ENCODE peak calls at places on chromosomes 12 and 14, in six cellular contexts. One of them, this sample, is unnamed.

GRCh38 chr12:115149685-115150378 is 465.9 kb upstream of the TBX3 start:
- DNase-seq in natural killer cell treated with Interleukin-12 subunit alpha and Interleukin-12 subunit beta and Interleukin-15 and Interleukin-18, amount 100 ng/mL, for 72 hours: no peak
- DNase-seq in stimulated activated CD8-positive, alpha-beta memory T cell treated with anti-CD3 and anti-CD28 coated beads, Interleukin-15, amount 100 ng/mL, for 1 hour: no peak
- DNase-seq in GF-D8: no peak
- DNase-seq in HuH-7: no peak
- DNase-seq in A549: no peak
- DNase-seq in this sample: no peak

GRCh38 chr12:47987411-47988072 is 16.7 kb downstream of the COL2A1 start:
- DNase-seq in natural killer cell treated with Interleukin-12 subunit alpha and Interleukin-12 subunit beta and Interleukin-15 and Interleukin-18, amount 100 ng/mL, for 72 hours: no peak
- DNase-seq in A549: no peak
- DNase-seq in HuH-7: no peak
- DNase-seq in GF-D8: no peak
- DNase-seq in stimulated activated CD8-positive, alpha-beta memory T cell treated with anti-CD3 and anti-CD28 coated beads, Interleukin-15, amount 100 ng/mL, for 1 hour: no peak
- DNase-seq in this sample: no peak

GRCh38 chr12:6552140-6552551 is 3.7 kb downstream of the IFFO1 start:
- DNase-seq in GF-D8: no peak
- DNase-seq in natural killer cell treated with Interleukin-12 subunit alpha and Interleukin-12 subunit beta and Interleukin-15 and Interleukin-18, amount 100 ng/mL, for 72 hours: no peak
- DNase-seq in stimulated activated CD8-positive, alpha-beta memory T cell treated with anti-CD3 and anti-CD28 coated beads, Interleukin-15, amount 100 ng/mL, for 1 hour: no peak
- DNase-seq in HuH-7: no peak
- DNase-seq in A549: no peak
- DNase-seq in this sample: no peak

GRCh38 chr14:22221508-22221907 is 367.5 kb downstream of the DAD1 start:
- DNase-seq in A549: peak
- DNase-seq in HuH-7: peak
- DNase-seq in GF-D8: no peak
- DNase-seq in stimulated activated CD8-positive, alpha-beta memory T cell treated with anti-CD3 and anti-CD28 coated beads, Interleukin-15, amount 100 ng/mL, for 1 hour: no peak
- DNase-seq in natural killer cell treated with Interleukin-12 subunit alpha and Interleukin-12 subunit beta and Interleukin-15 and Interleukin-18, amount 100 ng/mL, for 72 hours: no peak
- DNase-seq in this sample: peak

GRCh38 chr14:101504096-101504948 is 57.0 kb upstream of the DIO3 start:
- DNase-seq in GF-D8: no peak
- DNase-seq in stimulated activated CD8-positive, alpha-beta memory T cell treated with anti-CD3 and anti-CD28 coated beads, Interleukin-15, amount 100 ng/mL, for 1 hour: no peak
- DNase-seq in A549: no peak
- DNase-seq in natural killer cell treated with Interleukin-12 subunit alpha and Interleukin-12 subunit beta and Interleukin-15 and Interleukin-18, amount 100 ng/mL, for 72 hours: peak
- DNase-seq in HuH-7: no peak
- DNase-seq in this sample: no peak

GRCh38 chr14:52661314-52661713 is 34.0 kb downstream of the ERO1A start:
- DNase-seq in A549: no peak
- DNase-seq in GF-D8: no peak
- DNase-seq in stimulated activated CD8-positive, alpha-beta memory T cell treated with anti-CD3 and anti-CD28 coated beads, Interleukin-15, amount 100 ng/mL, for 1 hour: no peak
- DNase-seq in HuH-7: no peak
- DNase-seq in natural killer cell treated with Interleukin-12 subunit alpha and Interleukin-12 subunit beta and Interleukin-15 and Interleukin-18, amount 100 ng/mL, for 72 hours: no peak
- DNase-seq in this sample: no peak

GRCh38 chr12:2825133-2825532 is 9.7 kb downstream of the NRIP2 start:
- DNase-seq in stimulated activated CD8-positive, alpha-beta memory T cell treated with anti-CD3 and anti-CD28 coated beads, Interleukin-15, amount 100 ng/mL, for 1 hour: no peak
- DNase-seq in A549: no peak
- DNase-seq in natural killer cell treated with Interleukin-12 subunit alpha and Interleukin-12 subunit beta and Interleukin-15 and Interleukin-18, amount 100 ng/mL, for 72 hours: no peak
- DNase-seq in HuH-7: no peak
- DNase-seq in GF-D8: no peak
- DNase-seq in this sample: no peak

GRCh38 chr14:36313206-36313605 is 7.2 kb downstream of the MBIP start:
- DNase-seq in A549: no peak
- DNase-seq in stimulated activated CD8-positive, alpha-beta memory T cell treated with anti-CD3 and anti-CD28 coated beads, Interleukin-15, amount 100 ng/mL, for 1 hour: no peak
- DNase-seq in natural killer cell treated with Interleukin-12 subunit alpha and Interleukin-12 subunit beta and Interleukin-15 and Interleukin-18, amount 100 ng/mL, for 72 hours: no peak
- DNase-seq in HuH-7: no peak
- DNase-seq in GF-D8: no peak
- DNase-seq in this sample: no peak

GRCh38 chr12:30694971-30695326 is 720 bp downstream of the IPO8 start:
- DNase-seq in GF-D8: no peak
- DNase-seq in A549: peak
- DNase-seq in HuH-7: peak
- DNase-seq in natural killer cell treated with Interleukin-12 subunit alpha and Interleukin-12 subunit beta and Interleukin-15 and Interleukin-18, amount 100 ng/mL, for 72 hours: no peak
- DNase-seq in stimulated activated CD8-positive, alpha-beta memory T cell treated with anti-CD3 and anti-CD28 coated beads, Interleukin-15, amount 100 ng/mL, for 1 hour: no peak
- DNase-seq in this sample: peak

GRCh38 chr12:3632256-3633240 is 120.4 kb downstream of the CRACR2A start:
- DNase-seq in HuH-7: no peak
- DNase-seq in stimulated activated CD8-positive, alpha-beta memory T cell treated with anti-CD3 and anti-CD28 coated beads, Interleukin-15, amount 100 ng/mL, for 1 hour: no peak
- DNase-seq in A549: no peak
- DNase-seq in GF-D8: no peak
- DNase-seq in natural killer cell treated with Interleukin-12 subunit alpha and Interleukin-12 subunit beta and Interleukin-15 and Interleukin-18, amount 100 ng/mL, for 72 hours: no peak
- DNase-seq in this sample: no peak

GRCh38 chr14:105201928-105202513 is 20.9 kb upstream of the NUDT14 start:
- DNase-seq in stimulated activated CD8-positive, alpha-beta memory T cell treated with anti-CD3 and anti-CD28 coated beads, Interleukin-15, amount 100 ng/mL, for 1 hour: no peak
- DNase-seq in HuH-7: no peak
- DNase-seq in A549: no peak
- DNase-seq in natural killer cell treated with Interleukin-12 subunit alpha and Interleukin-12 subunit beta and Interleukin-15 and Interleukin-18, amount 100 ng/mL, for 72 hours: no peak
- DNase-seq in GF-D8: peak
- DNase-seq in this sample: no peak

GRCh38 chr12:104682790-104683279 is 226.1 kb downstream of the CHST11 start:
- DNase-seq in natural killer cell treated with Interleukin-12 subunit alpha and Interleukin-12 subunit beta and Interleukin-15 and Interleukin-18, amount 100 ng/mL, for 72 hours: peak
- DNase-seq in HuH-7: no peak
- DNase-seq in GF-D8: peak
- DNase-seq in A549: no peak
- DNase-seq in stimulated activated CD8-positive, alpha-beta memory T cell treated with anti-CD3 and anti-CD28 coated beads, Interleukin-15, amount 100 ng/mL, for 1 hour: peak
- DNase-seq in this sample: peak

GRCh38 chr14:99272669-99273024 is 650 bp upstream of the BCL11B start:
- DNase-seq in A549: peak
- DNase-seq in GF-D8: no peak
- DNase-seq in stimulated activated CD8-positive, alpha-beta memory T cell treated with anti-CD3 and anti-CD28 coated beads, Interleukin-15, amount 100 ng/mL, for 1 hour: no peak
- DNase-seq in HuH-7: no peak
- DNase-seq in natural killer cell treated with Interleukin-12 subunit alpha and Interleukin-12 subunit beta and Interleukin-15 and Interleukin-18, amount 100 ng/mL, for 72 hours: no peak
- DNase-seq in this sample: no peak

GRCh38 chr14:20564501-20564997 is 3.7 kb upstream of the RNASE9 start:
- DNase-seq in natural killer cell treated with Interleukin-12 subunit alpha and Interleukin-12 subunit beta and Interleukin-15 and Interleukin-18, amount 100 ng/mL, for 72 hours: no peak
- DNase-seq in HuH-7: no peak
- DNase-seq in GF-D8: no peak
- DNase-seq in A549: no peak
- DNase-seq in stimulated activated CD8-positive, alpha-beta memory T cell treated with anti-CD3 and anti-CD28 coated beads, Interleukin-15, amount 100 ng/mL, for 1 hour: no peak
- DNase-seq in this sample: no peak

GRCh38 chr14:71290960-71291466 is 383.8 kb downstream of the PCNX1 start:
- DNase-seq in GF-D8: no peak
- DNase-seq in HuH-7: no peak
- DNase-seq in A549: peak
- DNase-seq in stimulated activated CD8-positive, alpha-beta memory T cell treated with anti-CD3 and anti-CD28 coated beads, Interleukin-15, amount 100 ng/mL, for 1 hour: no peak
- DNase-seq in natural killer cell treated with Interleukin-12 subunit alpha and Interleukin-12 subunit beta and Interleukin-15 and Interleukin-18, amount 100 ng/mL, for 72 hours: no peak
- DNase-seq in this sample: peak

GRCh38 chr14:23024612-23025075 is 10.1 kb downstream of the PSMB5 start:
- DNase-seq in natural killer cell treated with Interleukin-12 subunit alpha and Interleukin-12 subunit beta and Interleukin-15 and Interleukin-18, amount 100 ng/mL, for 72 hours: no peak
- DNase-seq in GF-D8: no peak
- DNase-seq in HuH-7: no peak
- DNase-seq in A549: no peak
- DNase-seq in stimulated activated CD8-positive, alpha-beta memory T cell treated with anti-CD3 and anti-CD28 coated beads, Interleukin-15, amount 100 ng/mL, for 1 hour: no peak
- DNase-seq in this sample: no peak

GRCh38 chr12:48080821-48081220 is 25.1 kb downstream of the SENP1 start:
- DNase-seq in HuH-7: no peak
- DNase-seq in A549: no peak
- DNase-seq in GF-D8: no peak
- DNase-seq in stimulated activated CD8-positive, alpha-beta memory T cell treated with anti-CD3 and anti-CD28 coated beads, Interleukin-15, amount 100 ng/mL, for 1 hour: no peak
- DNase-seq in natural killer cell treated with Interleukin-12 subunit alpha and Interleukin-12 subunit beta and Interleukin-15 and Interleukin-18, amount 100 ng/mL, for 72 hours: no peak
- DNase-seq in this sample: no peak

GRCh38 chr14:71931492-71932228 is 569 bp upstream of the RGS6 start:
- DNase-seq in stimulated activated CD8-positive, alpha-beta memory T cell treated with anti-CD3 and anti-CD28 coated beads, Interleukin-15, amount 100 ng/mL, for 1 hour: no peak
- DNase-seq in GF-D8: no peak
- DNase-seq in HuH-7: no peak
- DNase-seq in A549: no peak
- DNase-seq in natural killer cell treated with Interleukin-12 subunit alpha and Interleukin-12 subunit beta and Interleukin-15 and Interleukin-18, amount 100 ng/mL, for 72 hours: no peak
- DNase-seq in this sample: no peak

GRCh38 chr12:69648476-69648875 is 37.8 kb upstream of the LRRC10 start:
- DNase-seq in stimulated activated CD8-positive, alpha-beta memory T cell treated with anti-CD3 and anti-CD28 coated beads, Interleukin-15, amount 100 ng/mL, for 1 hour: no peak
- DNase-seq in A549: no peak
- DNase-seq in natural killer cell treated with Interleukin-12 subunit alpha and Interleukin-12 subunit beta and Interleukin-15 and Interleukin-18, amount 100 ng/mL, for 72 hours: no peak
- DNase-seq in GF-D8: no peak
- DNase-seq in HuH-7: no peak
- DNase-seq in this sample: no peak

GRCh38 chr14:89673499-89674225 is 256.6 kb upstream of the FOXN3 start:
- DNase-seq in HuH-7: no peak
- DNase-seq in GF-D8: no peak
- DNase-seq in stimulated activated CD8-positive, alpha-beta memory T cell treated with anti-CD3 and anti-CD28 coated beads, Interleukin-15, amount 100 ng/mL, for 1 hour: no peak
- DNase-seq in natural killer cell treated with Interleukin-12 subunit alpha and Interleukin-12 subunit beta and Interleukin-15 and Interleukin-18, amount 100 ng/mL, for 72 hours: no peak
- DNase-seq in A549: no peak
- DNase-seq in this sample: no peak

GRCh38 chr12:113555226-113555625 is 83.6 kb upstream of the LHX5 start:
- DNase-seq in stimulated activated CD8-positive, alpha-beta memory T cell treated with anti-CD3 and anti-CD28 coated beads, Interleukin-15, amount 100 ng/mL, for 1 hour: no peak
- DNase-seq in HuH-7: no peak
- DNase-seq in A549: no peak
- DNase-seq in GF-D8: no peak
- DNase-seq in natural killer cell treated with Interleukin-12 subunit alpha and Interleukin-12 subunit beta and Interleukin-15 and Interleukin-18, amount 100 ng/mL, for 72 hours: no peak
- DNase-seq in this sample: no peak

GRCh38 chr12:7884687-7885086 is 12.0 kb upstream of the SLC2A14 start:
- DNase-seq in A549: no peak
- DNase-seq in GF-D8: no peak
- DNase-seq in HuH-7: no peak
- DNase-seq in natural killer cell treated with Interleukin-12 subunit alpha and Interleukin-12 subunit beta and Interleukin-15 and Interleukin-18, amount 100 ng/mL, for 72 hours: no peak
- DNase-seq in stimulated activated CD8-positive, alpha-beta memory T cell treated with anti-CD3 and anti-CD28 coated beads, Interleukin-15, amount 100 ng/mL, for 1 hour: no peak
- DNase-seq in this sample: no peak

GRCh38 chr14:90785876-90786450 is 30.3 kb downstream of the TTC7B start:
- DNase-seq in HuH-7: no peak
- DNase-seq in stimulated activated CD8-positive, alpha-beta memory T cell treated with anti-CD3 and anti-CD28 coated beads, Interleukin-15, amount 100 ng/mL, for 1 hour: no peak
- DNase-seq in A549: no peak
- DNase-seq in natural killer cell treated with Interleukin-12 subunit alpha and Interleukin-12 subunit beta and Interleukin-15 and Interleukin-18, amount 100 ng/mL, for 72 hours: no peak
- DNase-seq in GF-D8: no peak
- DNase-seq in this sample: no peak

GRCh38 chr12:107670999-107671643 is 14.5 kb upstream of the PWP1 start:
- DNase-seq in GF-D8: no peak
- DNase-seq in A549: no peak
- DNase-seq in natural killer cell treated with Interleukin-12 subunit alpha and Interleukin-12 subunit beta and Interleukin-15 and Interleukin-18, amount 100 ng/mL, for 72 hours: no peak
- DNase-seq in stimulated activated CD8-positive, alpha-beta memory T cell treated with anti-CD3 and anti-CD28 coated beads, Interleukin-15, amount 100 ng/mL, for 1 hour: no peak
- DNase-seq in HuH-7: peak
- DNase-seq in this sample: peak

GRCh38 chr12:53948650-53949593 is 5.8 kb upstream of the HOXC12 start:
- DNase-seq in natural killer cell treated with Interleukin-12 subunit alpha and Interleukin-12 subunit beta and Interleukin-15 and Interleukin-18, amount 100 ng/mL, for 72 hours: no peak
- DNase-seq in stimulated activated CD8-positive, alpha-beta memory T cell treated with anti-CD3 and anti-CD28 coated beads, Interleukin-15, amount 100 ng/mL, for 1 hour: no peak
- DNase-seq in HuH-7: peak
- DNase-seq in A549: no peak
- DNase-seq in GF-D8: no peak
- DNase-seq in this sample: no peak

GRCh38 chr14:91920526-91920925 is 27.0 kb downstream of the FBLN5 start:
- DNase-seq in natural killer cell treated with Interleukin-12 subunit alpha and Interleukin-12 subunit beta and Interleukin-15 and Interleukin-18, amount 100 ng/mL, for 72 hours: no peak
- DNase-seq in A549: no peak
- DNase-seq in stimulated activated CD8-positive, alpha-beta memory T cell treated with anti-CD3 and anti-CD28 coated beads, Interleukin-15, amount 100 ng/mL, for 1 hour: no peak
- DNase-seq in HuH-7: no peak
- DNase-seq in GF-D8: no peak
- DNase-seq in this sample: no peak

GRCh38 chr14:92403981-92404380 is 81.0 kb downstream of the SLC24A4 start:
- DNase-seq in GF-D8: no peak
- DNase-seq in HuH-7: no peak
- DNase-seq in A549: no peak
- DNase-seq in natural killer cell treated with Interleukin-12 subunit alpha and Interleukin-12 subunit beta and Interleukin-15 and Interleukin-18, amount 100 ng/mL, for 72 hours: no peak
- DNase-seq in stimulated activated CD8-positive, alpha-beta memory T cell treated with anti-CD3 and anti-CD28 coated beads, Interleukin-15, amount 100 ng/mL, for 1 hour: no peak
- DNase-seq in this sample: no peak

GRCh38 chr12:52006726-52007157 is at the start of gene TAMALIN:
- DNase-seq in natural killer cell treated with Interleukin-12 subunit alpha and Interleukin-12 subunit beta and Interleukin-15 and Interleukin-18, amount 100 ng/mL, for 72 hours: peak
- DNase-seq in HuH-7: peak
- DNase-seq in GF-D8: no peak
- DNase-seq in A549: no peak
- DNase-seq in stimulated activated CD8-positive, alpha-beta memory T cell treated with anti-CD3 and anti-CD28 coated beads, Interleukin-15, amount 100 ng/mL, for 1 hour: peak
- DNase-seq in this sample: no peak

GRCh38 chr12:42332301-42332894 is 6.4 kb downstream of the PPHLN1 start:
- DNase-seq in A549: peak
- DNase-seq in GF-D8: no peak
- DNase-seq in stimulated activated CD8-positive, alpha-beta memory T cell treated with anti-CD3 and anti-CD28 coated beads, Interleukin-15, amount 100 ng/mL, for 1 hour: no peak
- DNase-seq in HuH-7: peak
- DNase-seq in natural killer cell treated with Interleukin-12 subunit alpha and Interleukin-12 subunit beta and Interleukin-15 and Interleukin-18, amount 100 ng/mL, for 72 hours: no peak
- DNase-seq in this sample: peak

GRCh38 chr12:60494249-60494648 is 898.4 kb downstream of the SLC16A7 start:
- DNase-seq in GF-D8: no peak
- DNase-seq in natural killer cell treated with Interleukin-12 subunit alpha and Interleukin-12 subunit beta and Interleukin-15 and Interleukin-18, amount 100 ng/mL, for 72 hours: no peak
- DNase-seq in A549: peak
- DNase-seq in stimulated activated CD8-positive, alpha-beta memory T cell treated with anti-CD3 and anti-CD28 coated beads, Interleukin-15, amount 100 ng/mL, for 1 hour: no peak
- DNase-seq in HuH-7: peak
- DNase-seq in this sample: peak

GRCh38 chr12:20268121-20268732 is 100.1 kb upstream of the PDE3A start:
- DNase-seq in natural killer cell treated with Interleukin-12 subunit alpha and Interleukin-12 subunit beta and Interleukin-15 and Interleukin-18, amount 100 ng/mL, for 72 hours: no peak
- DNase-seq in HuH-7: no peak
- DNase-seq in GF-D8: no peak
- DNase-seq in stimulated activated CD8-positive, alpha-beta memory T cell treated with anti-CD3 and anti-CD28 coated beads, Interleukin-15, amount 100 ng/mL, for 1 hour: no peak
- DNase-seq in A549: no peak
- DNase-seq in this sample: no peak

GRCh38 chr14:104883681-104884361 is 18.8 kb downstream of the CEP170B start:
- DNase-seq in A549: no peak
- DNase-seq in HuH-7: no peak
- DNase-seq in natural killer cell treated with Interleukin-12 subunit alpha and Interleukin-12 subunit beta and Interleukin-15 and Interleukin-18, amount 100 ng/mL, for 72 hours: no peak
- DNase-seq in GF-D8: no peak
- DNase-seq in stimulated activated CD8-positive, alpha-beta memory T cell treated with anti-CD3 and anti-CD28 coated beads, Interleukin-15, amount 100 ng/mL, for 1 hour: no peak
- DNase-seq in this sample: no peak

GRCh38 chr14:88488081-88488480 is 66.7 kb downstream of the PTPN21 start:
- DNase-seq in GF-D8: no peak
- DNase-seq in natural killer cell treated with Interleukin-12 subunit alpha and Interleukin-12 subunit beta and Interleukin-15 and Interleukin-18, amount 100 ng/mL, for 72 hours: no peak
- DNase-seq in HuH-7: no peak
- DNase-seq in A549: no peak
- DNase-seq in stimulated activated CD8-positive, alpha-beta memory T cell treated with anti-CD3 and anti-CD28 coated beads, Interleukin-15, amount 100 ng/mL, for 1 hour: no peak
- DNase-seq in this sample: no peak

This sample was measured in MM.1S.